ENCODE peak calls at places on chromosomes 4 and X, in six cellular contexts. L is HEK293T; D is AG08396; K is A172; J is stimulated activated CD4-positive, alpha-beta T cell treated with anti-CD3 and anti-CD28 coated beads, Interleukin-1b, Interleukin-23, amount 100 ng/mL, for 24 hours; P is Kasumi-1. I is an unnamed sample.

GRCh38 chr4:45004847-45005565 is 278.6 kb upstream of the GNPDA2 start:
- DNase-seq in L (no peak), D (no peak), K (peak; percentile 1), J (no peak), P (no peak), I (no peak)

GRCh38 chr4:6177587-6178197 is 22.7 kb downstream of the JAKMIP1 start:
- DNase-seq in L (peak; percentile 34), D (no peak), K (peak; percentile 38), J (no peak), P (no peak), I (no peak)

GRCh38 chr4:30832652-30833051 is 112.5 kb downstream of the PCDH7 start:
- DNase-seq in L (no peak), D (no peak), K (no peak), J (no peak), P (no peak), I (no peak)

GRCh38 chr4:25313194-25313895 is 771 bp downstream of the ZCCHC4 start:
- DNase-seq in L (peak; percentile 14), D (no peak), K (no peak), J (no peak), P (no peak), I (no peak)

GRCh38 chr4:2304321-2304876 is 42.5 kb upstream of the MXD4 start:
- DNase-seq in L (no peak), D (no peak), K (no peak), J (no peak), P (no peak), I (peak; percentile 0)

GRCh38 chrX:134469481-134469880 is 9.5 kb downstream of the HPRT1 start:
- DNase-seq in L (no peak), D (peak; percentile 34), K (no peak), J (no peak), P (peak; percentile 48), I (peak; percentile 13)

GRCh38 chr4:186743261-186743660 is 19.6 kb upstream of the FAT1 start:
- DNase-seq in L (no peak), D (no peak), K (no peak), J (no peak), P (no peak), I (no peak)

GRCh38 chr4:2438822-2439718 is 20.3 kb downstream of the CFAP99 start:
- DNase-seq in L (no peak), D (no peak), K (no peak), J (no peak), P (no peak), I (no peak)

GRCh38 chrX:71533850-71534515 is 1.1 kb downstream of the OGT start:
- DNase-seq in L (peak; percentile 20), D (peak; percentile 10), K (peak; percentile 22), J (no peak), P (peak; percentile 20), I (no peak)

GRCh38 chr4:168868044-168868855 is 141.8 kb downstream of the CBR4 start:
- DNase-seq in L (no peak), D (peak; percentile 38), K (no peak), J (no peak), P (no peak), I (peak; percentile 59)

GRCh38 chr4:65046496-65047101 is 623.7 kb downstream of the EPHA5 start:
- DNase-seq in L (no peak), D (no peak), K (peak; percentile 68), J (no peak), P (no peak), I (no peak)

GRCh38 chr4:118388621-118389020 is 35.8 kb upstream of the PRSS12 start:
- DNase-seq in L (no peak), D (no peak), K (no peak), J (no peak), P (no peak), I (no peak)

GRCh38 chrX:149506349-149506748 is 1.2 kb upstream of the IDS start:
- DNase-seq in L (no peak), D (no peak), K (no peak), J (no peak), P (no peak), I (no peak)

GRCh38 chr4:37000281-37000680 is 244.3 kb upstream of the NWD2 start:
- DNase-seq in L (no peak), D (no peak), K (no peak), J (no peak), P (no peak), I (no peak)

GRCh38 chr4:141391771-141392170 is 171.1 kb downstream of the ZNF330 start:
- DNase-seq in L (no peak), D (no peak), K (peak; percentile 46), J (no peak), P (no peak), I (no peak)

GRCh38 chr4:137531121-137531520 is 1.2 kb downstream of the PCDH18 start:
- DNase-seq in L (peak; percentile 18), D (no peak), K (peak; percentile 30), J (no peak), P (no peak), I (no peak)

GRCh38 chr4:181301735-181302380 is 941.3 kb upstream of the TENM3 start:
- DNase-seq in L (peak; percentile 34), D (no peak), K (peak; percentile 57), J (no peak), P (peak; percentile 51), I (peak; percentile 7)

GRCh38 chr4:79623125-79623905 is 215.3 kb upstream of the GK2 start:
- DNase-seq in L (no peak), D (no peak), K (no peak), J (no peak), P (no peak), I (peak; percentile 5)

GRCh38 chr4:47972181-47972580 is 44.3 kb downstream of the CNGA1 start:
- DNase-seq in L (no peak), D (no peak), K (no peak), J (no peak), P (no peak), I (no peak)

GRCh38 chrX:3815896-3816664 is 102.6 kb upstream of the PRKX start:
- DNase-seq in L (peak; percentile 10), D (peak; percentile 41), K (no peak), J (no peak), P (peak; percentile 33), I (peak; percentile 29)

I was measured in AG08395.